ENCODE peak calls at places on chromosomes 2 and 18, in six cellular contexts. One of them, this sample, is unnamed.

GRCh38 chr2:224929512-224929911 is 112.8 kb downstream of the DOCK10 start:
- DNase-seq in H1: no peak
- DNase-seq in HepG2: no peak
- DNase-seq in GM12878: no peak
- DNase-seq in GM12891: no peak
- DNase-seq in K562: no peak
- DNase-seq in this sample: no peak

GRCh38 chr2:144424559-144425240 is 95.2 kb downstream of the ZEB2 start:
- DNase-seq in H1: no peak
- DNase-seq in GM12891: no peak
- DNase-seq in GM12878: no peak
- DNase-seq in K562: no peak
- DNase-seq in HepG2: no peak
- DNase-seq in this sample: no peak

GRCh38 chr2:19150726-19151125 is 207.7 kb downstream of the OSR1 start:
- DNase-seq in K562: no peak
- DNase-seq in GM12878: no peak
- DNase-seq in HepG2: no peak
- DNase-seq in GM12891: no peak
- DNase-seq in H1: no peak
- DNase-seq in this sample: no peak

GRCh38 chr2:12502759-12503158 is 214.0 kb upstream of the TRIB2 start:
- DNase-seq in GM12878: no peak
- DNase-seq in H1: no peak
- DNase-seq in K562: no peak
- DNase-seq in HepG2: no peak
- DNase-seq in GM12891: no peak
- DNase-seq in this sample: no peak

GRCh38 chr18:40868110-40868858 is 1086.8 kb upstream of the PIK3C3 start:
- DNase-seq in H1: no peak
- DNase-seq in HepG2: peak
- DNase-seq in GM12891: no peak
- DNase-seq in K562: no peak
- DNase-seq in GM12878: no peak
- DNase-seq in this sample: no peak

GRCh38 chr2:56287974-56288373 is 104.2 kb downstream of the CCDC85A start:
- DNase-seq in GM12878: no peak
- DNase-seq in K562: no peak
- DNase-seq in GM12891: no peak
- DNase-seq in H1: no peak
- DNase-seq in HepG2: no peak
- DNase-seq in this sample: no peak

GRCh38 chr2:129744649-129745048 is 234.8 kb upstream of the RAB6C start:
- DNase-seq in GM12891: no peak
- DNase-seq in K562: no peak
- DNase-seq in H1: no peak
- DNase-seq in GM12878: no peak
- DNase-seq in HepG2: no peak
- DNase-seq in this sample: no peak

GRCh38 chr2:5696741-5697521 is 4.7 kb downstream of the SOX11 start:
- DNase-seq in GM12878: no peak
- DNase-seq in K562: no peak
- DNase-seq in HepG2: no peak
- DNase-seq in GM12891: no peak
- DNase-seq in H1: peak
- DNase-seq in this sample: no peak

GRCh38 chr2:135744761-135745314 is 3.2 kb downstream of the UBXN4 start:
- DNase-seq in HepG2: peak
- DNase-seq in GM12878: no peak
- DNase-seq in GM12891: peak
- DNase-seq in H1: no peak
- DNase-seq in K562: peak
- DNase-seq in this sample: no peak

GRCh38 chr2:198326431-198326830 is 522.0 kb downstream of the PLCL1 start:
- DNase-seq in GM12891: no peak
- DNase-seq in H1: no peak
- DNase-seq in GM12878: no peak
- DNase-seq in HepG2: no peak
- DNase-seq in K562: no peak
- DNase-seq in this sample: no peak

GRCh38 chr2:232688201-232688600 is 8.9 kb upstream of the GIGYF2 start:
- DNase-seq in GM12891: no peak
- DNase-seq in GM12878: no peak
- DNase-seq in K562: no peak
- DNase-seq in H1: no peak
- DNase-seq in HepG2: no peak
- DNase-seq in this sample: no peak

GRCh38 chr2:181203412-181203811 is 223.0 kb downstream of the UBE2E3 start:
- DNase-seq in H1: no peak
- DNase-seq in GM12878: no peak
- DNase-seq in K562: no peak
- DNase-seq in GM12891: no peak
- DNase-seq in HepG2: no peak
- DNase-seq in this sample: no peak

GRCh38 chr18:38019292-38019691 is 453.7 kb upstream of the CELF4 start:
- DNase-seq in GM12891: no peak
- DNase-seq in GM12878: no peak
- DNase-seq in H1: no peak
- DNase-seq in K562: no peak
- DNase-seq in HepG2: no peak
- DNase-seq in this sample: no peak

GRCh38 chr2:155203187-155203586 is 504.7 kb downstream of the KCNJ3 start:
- DNase-seq in GM12891: no peak
- DNase-seq in GM12878: no peak
- DNase-seq in HepG2: no peak
- DNase-seq in K562: no peak
- DNase-seq in H1: no peak
- DNase-seq in this sample: no peak

GRCh38 chr2:122209377-122209776 is 453.9 kb downstream of the TSN start:
- DNase-seq in H1: no peak
- DNase-seq in K562: no peak
- DNase-seq in HepG2: no peak
- DNase-seq in GM12891: no peak
- DNase-seq in GM12878: no peak
- DNase-seq in this sample: no peak

GRCh38 chr18:22900558-22901183 is 32.5 kb upstream of the RBBP8 start:
- DNase-seq in GM12891: no peak
- DNase-seq in H1: no peak
- DNase-seq in K562: no peak
- DNase-seq in GM12878: no peak
- DNase-seq in HepG2: no peak
- DNase-seq in this sample: no peak

GRCh38 chr18:23573948-23574431 is 12.3 kb downstream of the NPC1 start:
- DNase-seq in GM12891: no peak
- DNase-seq in H1: no peak
- DNase-seq in HepG2: no peak
- DNase-seq in K562: no peak
- DNase-seq in GM12878: no peak
- DNase-seq in this sample: no peak

GRCh38 chr18:57983472-57983871 is 60.6 kb upstream of the NEDD4L start:
- DNase-seq in GM12878: no peak
- DNase-seq in H1: no peak
- DNase-seq in HepG2: no peak
- DNase-seq in GM12891: no peak
- DNase-seq in K562: no peak
- DNase-seq in this sample: no peak
- TF ChIP-seq TAF1 in GM12878: no peak
- TF ChIP-seq TAF1 in H1: no peak
- TF ChIP-seq TAF1 in HepG2: no peak
- TF ChIP-seq TAF1 in GM12891: no peak
- TF ChIP-seq TAF1 in K562: no peak
- TF ChIP-seq TAF1 in this sample: no peak

GRCh38 chr2:241734467-241735208 is at the start of gene D2HGDH:
- DNase-seq in HepG2: peak
- DNase-seq in GM12891: peak
- DNase-seq in K562: peak
- DNase-seq in GM12878: no peak
- DNase-seq in H1: peak
- DNase-seq in this sample: peak
- TF ChIP-seq POLR2A in HepG2: peak
- TF ChIP-seq POLR2A in GM12891: peak
- TF ChIP-seq POLR2A in K562: peak
- TF ChIP-seq POLR2A in GM12878: peak
- TF ChIP-seq POLR2A in H1: no peak
- TF ChIP-seq POLR2A in this sample: peak

GRCh38 chr2:172250801-172251200 is 148.1 kb upstream of the DLX2 start:
- DNase-seq in GM12891: no peak
- DNase-seq in GM12878: no peak
- DNase-seq in H1: no peak
- DNase-seq in K562: no peak
- DNase-seq in HepG2: no peak
- DNase-seq in this sample: no peak

GRCh38 chr2:172249336-172249735 is 146.6 kb upstream of the DLX2 start:
- DNase-seq in K562: no peak
- DNase-seq in H1: no peak
- DNase-seq in GM12878: no peak
- DNase-seq in HepG2: no peak
- DNase-seq in GM12891: no peak
- DNase-seq in this sample: no peak

GRCh38 chr2:172248381-172249173 is 145.9 kb upstream of the DLX2 start:
- DNase-seq in GM12891: no peak
- DNase-seq in GM12878: no peak
- DNase-seq in K562: no peak
- DNase-seq in HepG2: no peak
- DNase-seq in H1: no peak
- DNase-seq in this sample: no peak

GRCh38 chr2:172251231-172251630 is 148.5 kb upstream of the DLX2 start:
- DNase-seq in H1: no peak
- DNase-seq in GM12891: no peak
- DNase-seq in HepG2: no peak
- DNase-seq in K562: no peak
- DNase-seq in GM12878: no peak
- DNase-seq in this sample: no peak

GRCh38 chr2:172249986-172250385 is 147.3 kb upstream of the DLX2 start:
- DNase-seq in H1: no peak
- DNase-seq in HepG2: no peak
- DNase-seq in GM12891: no peak
- DNase-seq in GM12878: no peak
- DNase-seq in K562: no peak
- DNase-seq in this sample: no peak
- TF ChIP-seq POLR2AphosphoS5 in H1: no peak
- TF ChIP-seq POLR2AphosphoS5 in HepG2: no peak
- TF ChIP-seq POLR2AphosphoS5 in GM12891: no peak
- TF ChIP-seq POLR2AphosphoS5 in GM12878: no peak
- TF ChIP-seq POLR2AphosphoS5 in K562: no peak
- TF ChIP-seq POLR2AphosphoS5 in this sample: no peak

GRCh38 chr2:133418021-133418420 is 150.2 kb downstream of the NCKAP5 start:
- DNase-seq in GM12878: peak
- DNase-seq in HepG2: no peak
- DNase-seq in GM12891: no peak
- DNase-seq in K562: no peak
- DNase-seq in H1: no peak
- DNase-seq in this sample: no peak
- TF ChIP-seq TAF1 in GM12878: no peak
- TF ChIP-seq TAF1 in HepG2: no peak
- TF ChIP-seq TAF1 in GM12891: no peak
- TF ChIP-seq TAF1 in K562: no peak
- TF ChIP-seq TAF1 in H1: no peak
- TF ChIP-seq TAF1 in this sample: no peak

GRCh38 chr18:57630002-57630758 is 8.5 kb upstream of the NARS1 start:
- DNase-seq in HepG2: peak
- DNase-seq in H1: peak
- DNase-seq in GM12891: peak
- DNase-seq in K562: peak
- DNase-seq in GM12878: peak
- DNase-seq in this sample: peak
- TF ChIP-seq POLR2A in HepG2: no peak
- TF ChIP-seq POLR2A in H1: peak
- TF ChIP-seq POLR2A in GM12891: no peak
- TF ChIP-seq POLR2A in K562: no peak
- TF ChIP-seq POLR2A in GM12878: peak
- TF ChIP-seq POLR2A in this sample: no peak

GRCh38 chr2:40332096-40332826 is 119.6 kb downstream of the SLC8A1 start:
- DNase-seq in H1: no peak
- DNase-seq in GM12878: no peak
- DNase-seq in K562: no peak
- DNase-seq in GM12891: no peak
- DNase-seq in HepG2: no peak
- DNase-seq in this sample: no peak
- TF ChIP-seq POLR2AphosphoS5 in H1: no peak
- TF ChIP-seq POLR2AphosphoS5 in GM12878: no peak
- TF ChIP-seq POLR2AphosphoS5 in K562: no peak
- TF ChIP-seq POLR2AphosphoS5 in GM12891: no peak
- TF ChIP-seq POLR2AphosphoS5 in HepG2: no peak
- TF ChIP-seq POLR2AphosphoS5 in this sample: no peak

GRCh38 chr2:10035633-10036032 is 7.7 kb upstream of the KLF11 start:
- DNase-seq in H1: no peak
- DNase-seq in GM12878: no peak
- DNase-seq in K562: no peak
- DNase-seq in HepG2: no peak
- DNase-seq in GM12891: no peak
- DNase-seq in this sample: no peak

GRCh38 chr2:10035053-10035422 is 8.3 kb upstream of the KLF11 start:
- DNase-seq in HepG2: no peak
- DNase-seq in GM12891: no peak
- DNase-seq in GM12878: no peak
- DNase-seq in K562: no peak
- DNase-seq in H1: no peak
- DNase-seq in this sample: no peak

GRCh38 chr2:10038123-10038522 is 5.2 kb upstream of the KLF11 start:
- DNase-seq in K562: no peak
- DNase-seq in HepG2: no peak
- DNase-seq in H1: no peak
- DNase-seq in GM12878: no peak
- DNase-seq in GM12891: no peak
- DNase-seq in this sample: no peak

GRCh38 chr2:10034333-10035052 is 8.9 kb upstream of the KLF11 start:
- DNase-seq in HepG2: no peak
- DNase-seq in GM12878: no peak
- DNase-seq in H1: no peak
- DNase-seq in K562: peak
- DNase-seq in GM12891: no peak
- DNase-seq in this sample: no peak

DNA sequence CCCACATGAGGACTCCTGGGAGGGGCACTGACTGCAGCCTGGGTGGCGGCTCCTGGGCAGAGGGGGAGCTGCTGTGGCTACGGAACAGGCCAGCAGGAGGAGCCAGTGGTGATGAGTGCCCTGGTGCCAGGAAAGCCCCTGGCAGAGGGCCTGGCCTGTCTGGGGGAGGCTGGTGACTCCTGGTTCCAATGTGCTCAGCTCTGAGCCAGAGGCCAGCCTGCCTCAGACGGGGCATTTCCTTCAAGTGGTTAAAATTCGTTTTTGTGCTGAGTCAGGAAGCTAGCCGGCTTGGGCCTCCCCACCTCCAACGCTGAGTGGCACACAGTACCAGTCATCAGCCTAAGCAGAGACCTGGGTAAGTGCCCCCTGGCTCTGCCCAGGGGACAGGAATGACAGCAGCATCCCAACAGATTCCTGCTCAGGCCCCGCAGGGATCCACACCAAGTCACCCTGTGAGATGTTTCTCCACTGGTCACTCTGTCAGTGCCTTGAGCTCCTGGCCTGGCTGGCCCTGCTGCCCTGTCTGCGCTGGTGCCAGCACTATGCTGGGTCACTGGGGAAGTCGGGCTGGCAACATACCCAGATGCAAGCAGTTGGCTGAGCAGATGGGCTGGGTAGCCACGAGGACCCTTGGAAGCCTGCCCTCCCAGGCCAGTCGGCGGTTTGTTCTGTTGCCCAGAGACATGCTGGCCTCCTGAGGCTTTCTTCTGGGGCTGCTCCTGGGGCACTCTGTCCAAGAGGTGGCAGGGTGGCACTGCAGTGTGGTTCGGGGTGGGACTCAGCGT is 7.1 kb upstream of the KLF11 start:
- DNase-seq in H1: no peak
- DNase-seq in K562: no peak
- DNase-seq in GM12891: no peak
- DNase-seq in GM12878: no peak
- DNase-seq in HepG2: no peak
- DNase-seq in this sample: no peak
- TF ChIP-seq TAF1 in H1: no peak
- TF ChIP-seq TAF1 in K562: no peak
- TF ChIP-seq TAF1 in GM12891: no peak
- TF ChIP-seq TAF1 in GM12878: no peak
- TF ChIP-seq TAF1 in HepG2: no peak
- TF ChIP-seq TAF1 in this sample: no peak

This sample was measured in GM12892.